ENCODE peak calls at places on chromosome 4, in nine cellular contexts. P, U, T, Z, O, J, F, R and M are unnamed samples.
A peak's percentile ranks its signal among the peaks of the same experiment; 100 is the strongest.

GRCh38 chr4:156992943-156993342 is 21.3 kb upstream of the PDGFC start:
- DNase-seq in F (no peak), J (no peak), T (no peak), U (no peak), R (no peak), P (peak; percentile 39), Z (no peak), O (no peak), M (no peak)

GRCh38 chr4:61210186-61210939 is 10.2 kb downstream of the ADGRL3 start:
- DNase-seq in R (no peak), J (peak; percentile 63), O (no peak), Z (peak; percentile 73), U (no peak), F (peak; percentile 35), P (no peak), T (no peak), M (no peak)

GRCh38 chr4:122218762-122219161 is 66.6 kb downstream of the BLTP1 start:
- DNase-seq in U (no peak), O (no peak), T (no peak), F (no peak), J (peak; percentile 10), R (no peak), Z (peak; percentile 63), P (peak; percentile 14), M (no peak)

GRCh38 chr4:65538571-65538970 is 131.7 kb downstream of the EPHA5 start:
- DNase-seq in U (no peak), P (peak; percentile 17), Z (no peak), F (no peak), T (no peak), R (no peak), J (no peak), O (no peak), M (no peak)

GRCh38 chr4:4443821-4444220 is 56.9 kb downstream of the NSG1 start:
- DNase-seq in O (no peak), R (no peak), U (no peak), T (no peak), Z (peak; percentile 46), P (peak; percentile 49), J (no peak), F (no peak), M (no peak)

GRCh38 chr4:8534129-8534528 is 46.1 kb upstream of the GPR78 start:
- DNase-seq in O (no peak), F (no peak), R (no peak), U (peak; percentile 77), Z (peak; percentile 98), P (peak; percentile 24), J (no peak), T (no peak), M (no peak)

GRCh38 chr4:81743731-81744465 is 272.2 kb upstream of the RASGEF1B start:
- DNase-seq in J (peak; percentile 94), R (no peak), T (no peak), O (no peak), F (no peak), U (no peak), P (no peak), Z (no peak), M (no peak)

GRCh38 chr4:149836546-149836945 is 20.9 kb upstream of the IQCM start:
- DNase-seq in P (peak; percentile 26), F (no peak), U (no peak), R (no peak), Z (no peak), T (no peak), O (no peak), J (no peak), M (no peak)

GRCh38 chr4:140238353-140239041 is 84.5 kb upstream of the MAML3 start:
- DNase-seq in T (no peak), P (peak; percentile 96), J (peak; percentile 96), O (no peak), Z (peak; percentile 61), R (no peak), F (peak; percentile 23), U (peak; percentile 97), M (no peak)

GRCh38 chr4:26235500-26235899 is 85.3 kb upstream of the RBPJ start:
- DNase-seq in U (peak; percentile 36), O (no peak), J (peak; percentile 63), P (peak; percentile 80), R (no peak), F (peak; percentile 6), Z (no peak), T (no peak), M (no peak)

GRCh38 chr4:142452132-142452855 is 393.8 kb downstream of the INPP4B start:
- DNase-seq in U (no peak), P (peak; percentile 73), O (no peak), Z (no peak), T (no peak), R (no peak), J (no peak), F (no peak), M (no peak)

GRCh38 chr4:83964996-83965541 is 429.2 kb downstream of the GPAT3 start:
- DNase-seq in R (no peak), Z (peak; percentile 49), J (no peak), U (no peak), P (peak; percentile 45), F (no peak), T (no peak), O (no peak), M (no peak)

GRCh38 chr4:7823416-7823824 is 116.2 kb downstream of the AFAP1 start:
- DNase-seq in O (no peak), R (no peak), F (peak; percentile 36), U (peak; percentile 40), Z (no peak), T (no peak), P (peak; percentile 68), J (peak; percentile 54), M (no peak)

GRCh38 chr4:66055999-66056398 is 385.7 kb upstream of the EPHA5 start:
- DNase-seq in O (no peak), Z (no peak), R (no peak), T (no peak), U (no peak), P (no peak), J (no peak), F (no peak), M (no peak)

GRCh38 chr4:7771541-7772507 is 167.8 kb downstream of the AFAP1 start:
- DNase-seq in F (no peak), U (no peak), P (no peak), O (no peak), J (no peak), Z (no peak), R (no peak), T (no peak), M (no peak)

GRCh38 chr4:16026155-16026761 is 57.6 kb downstream of the PROM1 start:
- DNase-seq in J (peak; percentile 74), O (no peak), T (peak; percentile 36), U (no peak), F (peak; percentile 3), R (peak; percentile 35), P (peak; percentile 69), Z (peak; percentile 86), M (no peak)

GRCh38 chr4:825063-825968 is 613 bp downstream of the CPLX1 start:
- DNase-seq in R (peak; percentile 31), Z (peak; percentile 68), O (no peak), F (no peak), P (peak; percentile 6), U (no peak), J (peak; percentile 38), T (no peak), M (peak; percentile 89)

GRCh38 chr4:189202182-189202868 is 738.3 kb upstream of the FRG1 start:
- DNase-seq in Z (peak; percentile 68), F (peak; percentile 10), J (no peak), R (peak; percentile 0), T (no peak), O (no peak), U (peak; percentile 74), P (peak; percentile 84), M (no peak)

GRCh38 chr4:151679247-151679646 is 81.6 kb downstream of the GATB start:
- DNase-seq in R (no peak), J (no peak), Z (peak; percentile 47), U (no peak), P (no peak), O (no peak), T (no peak), F (no peak), M (no peak)

GRCh38 chr4:37447886-37448285 is 203.3 kb downstream of the NWD2 start:
- DNase-seq in T (no peak), O (no peak), R (no peak), U (no peak), F (no peak), J (no peak), Z (no peak), P (no peak), M (no peak)

GRCh38 chr4:109359040-109359646 is 56.7 kb upstream of the COL25A1 start:
- DNase-seq in J (no peak), F (no peak), Z (no peak), T (no peak), R (peak; percentile 42), P (no peak), U (no peak), O (no peak), M (no peak)

GRCh38 chr4:122259849-122260248 is 107.7 kb downstream of the BLTP1 start:
- DNase-seq in R (no peak), F (no peak), O (no peak), P (no peak), J (no peak), Z (no peak), T (no peak), U (no peak), M (no peak)

GRCh38 chr4:176350671-176351070 is 30.9 kb downstream of the SPCS3 start:
- DNase-seq in U (no peak), O (no peak), P (no peak), F (peak; percentile 14), Z (no peak), T (no peak), R (no peak), J (no peak), M (no peak)

GRCh38 chr4:11529625-11530201 is 101.0 kb upstream of the HS3ST1 start:
- DNase-seq in J (no peak), R (no peak), F (no peak), O (no peak), T (no peak), Z (no peak), U (no peak), P (peak; percentile 47), M (no peak)

GRCh38 chr4:164536829-164537228 is 217.1 kb upstream of the SMIM31 start:
- DNase-seq in U (no peak), O (no peak), P (peak; percentile 85), F (no peak), R (no peak), T (no peak), J (no peak), Z (no peak), M (no peak)

GRCh38 chr4:107719211-107719926 is 665 bp downstream of the PAPSS1 start:
- DNase-seq in P (peak; percentile 33), R (no peak), U (peak; percentile 50), O (no peak), J (peak; percentile 62), F (peak; percentile 42), Z (peak; percentile 71), T (no peak), M (no peak)

GRCh38 chr4:184386271-184386781 is 88.0 kb downstream of the IRF2 start:
- DNase-seq in R (no peak), J (no peak), P (no peak), F (no peak), U (no peak), Z (peak; percentile 83), T (no peak), O (no peak), M (no peak)

GRCh38 chr4:184806246-184806550 is 19.6 kb downstream of the ACSL1 start:
- DNase-seq in Z (no peak), O (no peak), U (no peak), T (no peak), J (no peak), F (no peak), R (no peak), P (no peak), M (no peak)

GRCh38 chr4:92121099-92121498 is 182.7 kb upstream of the GRID2 start:
- DNase-seq in R (no peak), O (no peak), T (no peak), Z (no peak), U (peak; percentile 71), F (no peak), P (no peak), J (peak; percentile 44), M (no peak)

GRCh38 chr4:167114416-167114971 is 119.8 kb downstream of the SPOCK3 start:
- DNase-seq in F (no peak), R (no peak), Z (no peak), O (no peak), U (no peak), T (no peak), J (no peak), P (peak; percentile 2), M (no peak)

GRCh38 chr4:40576651-40577480 is 52.8 kb downstream of the RBM47 start:
- DNase-seq in J (peak; percentile 64), O (no peak), P (peak; percentile 96), T (no peak), F (peak; percentile 20), R (no peak), U (peak; percentile 64), Z (peak; percentile 41), M (no peak)